ENCODE peak calls at places on chromosomes 12 and 14, in four cellular contexts. S is T-helper 1 cell, U is adrenal gland, T is neural crest cell. K is an unnamed sample.

GRCh38 chr12:57754411-57755193 is at the start of gene MARCHF9:
- DNase-seq in S (peak), U (peak), T (no peak), K (peak)

GRCh38 chr12:65496617-65497016 is 218.1 kb downstream of the MSRB3 start:
- DNase-seq in S (no peak), U (no peak), T (no peak), K (no peak)

GRCh38 chr12:10661338-10661737 is 12.5 kb downstream of the STYK1 start:
- DNase-seq in S (no peak), U (no peak), T (no peak), K (no peak)

GRCh38 chr12:114990396-114990795 is 306.4 kb upstream of the TBX3 start:
- DNase-seq in S (no peak), U (no peak), T (no peak), K (no peak)

GRCh38 chr12:127145929-127146789 is 1120.8 kb upstream of the TMEM132C start:
- DNase-seq in S (peak), U (peak), T (no peak), K (peak)

GRCh38 chr14:77305696-77306095 is 15.0 kb downstream of the POMT2 start:
- DNase-seq in S (no peak), U (no peak), T (no peak), K (no peak)

GRCh38 chr14:20492486-20492885 is 12.9 kb upstream of the RNASE10 start:
- DNase-seq in S (no peak), U (no peak), T (no peak), K (no peak)

GRCh38 chr12:96224219-96224615 is 30.0 kb downstream of the ELK3 start:
- DNase-seq in S (no peak), U (no peak), T (no peak), K (no peak)

GRCh38 chr12:131177599-131177998 is 223.9 kb downstream of the ADGRD1 start:
- DNase-seq in S (no peak), U (no peak), T (no peak), K (no peak)

GRCh38 chr12:121059031-121059898 is 20.2 kb upstream of the OASL start:
- DNase-seq in S (no peak), U (no peak), T (no peak), K (no peak)

GRCh38 chr14:89926709-89927108 is 27.8 kb downstream of the EFCAB11 start:
- DNase-seq in S (no peak), U (no peak), T (no peak), K (no peak)

GRCh38 chr12:110565919-110566871 is 16.9 kb downstream of the PPTC7 start:
- DNase-seq in S (no peak), U (no peak), T (no peak), K (no peak)

GRCh38 chr12:118467576-118467975 is 91.2 kb downstream of the SUDS3 start:
- DNase-seq in S (no peak), U (no peak), T (no peak), K (no peak)

GRCh38 chr12:57700317-57700716 is 6.4 kb downstream of the OS9 start:
- DNase-seq in S (no peak), U (no peak), T (no peak), K (no peak)

GRCh38 chr12:28998662-28999120 is 150.4 kb upstream of the FAR2 start:
- DNase-seq in S (no peak), U (no peak), T (no peak), K (no peak)

GRCh38 chr12:49671051-49671765 is 36.0 kb downstream of the FMNL3 start:
- DNase-seq in S (peak), U (no peak), T (no peak), K (no peak)

GRCh38 chr14:74500417-74501134 is 7.0 kb downstream of the ISCA2 start:
- DNase-seq in S (no peak), U (no peak), T (no peak), K (peak)

GRCh38 chr14:106848330-106849121 is 1322.1 kb downstream of the TMEM121 start:
- DNase-seq in S (no peak), U (peak), T (no peak), K (no peak)

GRCh38 chr12:15423629-15424028 is 101.3 kb downstream of the PTPRO start:
- DNase-seq in S (no peak), U (no peak), T (no peak), K (no peak)

GRCh38 chr14:44404021-44404420 is 103.1 kb downstream of the FSCB start:
- DNase-seq in S (no peak), U (peak), T (no peak), K (no peak)

GRCh38 chr14:78358631-78359030 is 188.5 kb downstream of the NRXN3 start:
- DNase-seq in S (no peak), U (no peak), T (no peak), K (no peak)

GRCh38 chr12:89783321-89784060 is 74.9 kb upstream of the ATP2B1 start:
- DNase-seq in S (no peak), U (no peak), T (no peak), K (peak)

GRCh38 chr12:110780448-110780847 is 37.8 kb upstream of the PPP1CC start:
- DNase-seq in S (peak), U (no peak), T (no peak), K (no peak)

GRCh38 chr14:51780741-51781140 is 79.7 kb upstream of the GNG2 start:
- DNase-seq in S (no peak), U (no peak), T (no peak), K (no peak)

GRCh38 chr12:113613414-113613813 is 141.7 kb upstream of the LHX5 start:
- DNase-seq in S (no peak), U (no peak), T (no peak), K (no peak)